ENCODE peak calls at places on chromosomes 7 and 10, in six cellular contexts. L is cardiac muscle cell, P is fibroblast of lung, N is IMR-90, U is mammary epithelial cell, Y is fibroblast of pulmonary artery. I is an unnamed sample.

GRCh38 chr7:26280723-26281122 is 10.9 kb upstream of the SNX10 start:
- DNase-seq in L (no peak), P (no peak), N (no peak), U (no peak), Y (no peak), I (no peak)

GRCh38 chr7:140044251-140044650 is 18.5 kb downstream of the PARP12 start:
- DNase-seq in L (no peak), P (no peak), N (no peak), U (no peak), Y (no peak), I (no peak)

GRCh38 chr7:130292682-130293257 is at the start of gene CPA4:
- DNase-seq in L (no peak), P (peak; percentile 100), N (peak; percentile 99), U (peak; percentile 98), Y (peak; percentile 86), I (peak; percentile 99)

GRCh38 chr10:56028299-56029132 is 332.5 kb downstream of the ZWINT start:
- DNase-seq in L (peak; percentile 53), P (no peak), N (no peak), U (no peak), Y (no peak), I (no peak)

GRCh38 chr10:78712147-78712546 is 356.6 kb upstream of the ZMIZ1 start:
- DNase-seq in L (peak; percentile 16), P (no peak), N (no peak), U (no peak), Y (no peak), I (no peak)

GRCh38 chr7:104960741-104961479 is 53.1 kb upstream of the KMT2E start:
- DNase-seq in L (no peak), P (no peak), N (no peak), U (peak; percentile 83), Y (peak; percentile 85), I (peak; percentile 85)

GRCh38 chr10:113600569-113600968 is 47.7 kb downstream of the HABP2 start:
- DNase-seq in L (no peak), P (no peak), N (no peak), U (no peak), Y (no peak), I (no peak)

GRCh38 chr7:40057292-40057691 is 77.1 kb downstream of the MPLKIP start:
- DNase-seq in L (peak; percentile 55), P (peak; percentile 17), N (peak; percentile 20), U (peak; percentile 11), Y (peak; percentile 51), I (peak; percentile 62)

GRCh38 chr10:56003555-56003954 is 357.5 kb downstream of the ZWINT start:
- DNase-seq in L (no peak), P (no peak), N (no peak), U (no peak), Y (no peak), I (no peak)

GRCh38 chr7:135729230-135729629 is 1.2 kb upstream of the SLC13A4 start:
- DNase-seq in L (no peak), P (no peak), N (no peak), U (no peak), Y (no peak), I (peak; percentile 56)

GRCh38 chr7:75572396-75572795 is 80.3 kb downstream of the SPDYE5 start:
- DNase-seq in L (no peak), P (no peak), N (no peak), U (no peak), Y (no peak), I (no peak)

GRCh38 chr10:121926669-121927360 is 1.0 kb downstream of the ATE1 start:
- DNase-seq in L (no peak), P (peak; percentile 18), N (no peak), U (no peak), Y (no peak), I (peak; percentile 29)

GRCh38 chr7:18846765-18847215 is 270.6 kb downstream of the TWIST1 start:
- DNase-seq in L (no peak), P (no peak), N (no peak), U (no peak), Y (no peak), I (peak; percentile 81)

GRCh38 chr10:79374312-79375191 is 27.3 kb downstream of the PPIF start:
- DNase-seq in L (peak; percentile 84), P (peak; percentile 67), N (peak; percentile 67), U (peak; percentile 56), Y (peak; percentile 76), I (peak; percentile 82)

GRCh38 chr7:151782598-151783448 is 94.1 kb downstream of the PRKAG2 start:
- DNase-seq in L (peak; percentile 85), P (peak; percentile 50), N (peak; percentile 34), U (peak; percentile 38), Y (peak; percentile 39), I (peak; percentile 37)

GRCh38 chr7:11082552-11083213 is 109.0 kb downstream of the PHF14 start:
- DNase-seq in L (peak; percentile 1), P (peak; percentile 10), N (peak; percentile 2), U (peak; percentile 8), Y (peak; percentile 21), I (peak; percentile 5)

GRCh38 chr7:117385340-117386124 is 41.8 kb downstream of the ASZ1 start:
- DNase-seq in L (peak; percentile 30), P (peak; percentile 48), N (peak; percentile 53), U (peak; percentile 19), Y (peak; percentile 51), I (peak; percentile 69)

GRCh38 chr10:133158437-133158755 is 1.6 kb upstream of the KNDC1 start:
- DNase-seq in L (no peak), P (no peak), N (no peak), U (no peak), Y (no peak), I (no peak)

GRCh38 chr10:133159611-133159949 is 439 bp upstream of the KNDC1 start:
- DNase-seq in L (no peak), P (no peak), N (no peak), U (no peak), Y (no peak), I (no peak)

GRCh38 chr10:133157662-133158436 is 2.2 kb upstream of the KNDC1 start:
- DNase-seq in L (no peak), P (no peak), N (no peak), U (no peak), Y (no peak), I (no peak)

GRCh38 chr10:133159950-133160812 is at the start of gene KNDC1:
- DNase-seq in L (peak; percentile 84), P (peak; percentile 23), N (peak; percentile 17), U (no peak), Y (peak; percentile 23), I (peak; percentile 9)

DNA sequence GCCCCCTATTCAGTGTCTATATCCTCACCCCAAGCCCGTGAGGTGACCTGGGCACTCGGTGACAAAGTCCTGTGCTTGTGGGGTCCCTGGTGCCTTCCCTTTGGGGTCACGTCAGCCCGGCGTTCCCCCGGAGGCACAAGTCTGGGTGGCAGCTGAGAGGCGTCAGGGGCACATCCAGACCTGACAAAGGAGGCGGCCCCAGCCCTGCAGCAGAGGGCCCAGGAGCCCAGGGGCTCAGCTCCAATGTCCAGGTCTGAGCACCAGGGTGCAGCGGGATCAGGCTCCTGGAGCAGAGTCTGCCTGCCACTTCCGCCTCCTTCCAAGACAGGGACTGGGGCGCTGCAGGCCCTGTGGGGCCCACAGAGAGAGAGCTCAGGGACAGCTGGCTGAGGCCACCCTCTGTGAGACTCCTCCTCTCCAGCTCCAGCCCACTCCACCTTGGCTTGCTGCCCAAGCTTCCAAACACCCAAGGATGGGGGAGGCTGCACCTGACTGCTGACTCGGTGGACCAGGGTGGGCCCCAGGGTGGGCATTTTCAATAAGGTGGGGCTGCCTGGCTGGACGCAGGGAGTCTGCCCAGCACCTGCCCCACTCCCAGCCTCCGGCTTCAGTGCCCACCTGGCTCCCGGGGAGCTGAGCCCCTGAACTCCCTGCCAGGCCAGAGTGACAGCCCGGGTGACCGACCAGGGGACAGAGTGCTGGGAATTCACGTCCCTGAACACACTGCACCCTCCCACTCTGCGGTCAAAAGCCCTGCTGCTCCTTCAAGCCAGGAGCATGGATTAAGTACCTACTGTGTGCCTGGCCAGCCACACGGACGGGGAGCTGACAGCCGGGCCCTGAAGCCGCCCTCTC is 1.0 kb upstream of the KNDC1 start:
- DNase-seq in L (peak; percentile 65), P (no peak), N (no peak), U (no peak), Y (no peak), I (no peak)
- H3K4me3 ChIP-seq in L (no peak overlapping the region), P (no peak overlapping the region), N (no peak overlapping the region), U (no peak overlapping the region), Y (no peak overlapping the region), I (no peak overlapping the region)

DNA sequence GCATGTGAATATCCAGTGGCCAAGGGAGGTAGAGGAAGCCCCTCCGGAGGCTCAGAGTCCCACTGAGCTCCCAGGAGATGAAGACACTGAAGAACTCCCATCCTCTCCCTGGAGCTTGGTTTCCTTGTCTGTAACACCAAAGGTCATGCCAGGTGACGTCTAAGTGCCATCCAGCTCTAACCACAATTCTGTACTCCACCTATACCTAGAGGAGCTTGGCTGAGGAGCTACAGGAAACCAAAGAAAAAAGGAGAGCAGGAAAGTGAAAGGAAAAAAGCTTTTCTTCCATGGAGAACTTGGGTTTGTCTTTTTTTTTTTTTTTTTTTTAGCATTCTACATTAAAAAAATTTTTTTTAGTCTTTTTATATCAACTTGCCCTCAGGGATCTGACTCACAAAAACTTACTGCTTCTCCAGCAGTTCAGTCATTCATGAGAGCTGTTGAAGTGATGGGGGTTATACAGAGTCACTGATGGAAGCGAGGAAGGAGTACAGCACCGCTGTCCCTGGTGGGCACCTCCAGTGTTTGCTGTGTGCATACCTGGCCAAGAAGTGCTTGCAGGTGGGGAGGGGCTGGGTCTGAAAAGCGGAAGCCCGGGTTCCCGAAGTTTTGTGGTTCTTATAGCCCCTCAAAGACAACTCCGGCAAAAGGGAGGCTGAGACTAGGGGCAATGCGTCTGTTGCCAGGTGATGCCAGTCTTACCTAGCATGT is 46.0 kb downstream of the MINDY4 start:
- DNase-seq in L (no peak), P (no peak), N (peak; percentile 54), U (peak; percentile 30), Y (no peak), I (peak; percentile 59)
- TF ChIP-seq CTCF in L (no peak), P (no peak), N (no peak), U (no peak), Y (no peak), I (no peak)

GRCh38 chr10:69685426-69685801 is 55.4 kb downstream of the FAM241B start:
- DNase-seq in L (no peak), P (peak; percentile 11), N (no peak), U (peak; percentile 57), Y (no peak), I (no peak)

GRCh38 chr10:69686866-69687265 is 56.8 kb downstream of the FAM241B start:
- DNase-seq in L (no peak), P (no peak), N (no peak), U (no peak), Y (no peak), I (no peak)

GRCh38 chr10:69684981-69685353 is 54.9 kb downstream of the FAM241B start:
- DNase-seq in L (no peak), P (no peak), N (no peak), U (no peak), Y (no peak), I (no peak)

GRCh38 chr10:69687396-69687795 is 57.3 kb downstream of the FAM241B start:
- DNase-seq in L (no peak), P (no peak), N (no peak), U (no peak), Y (no peak), I (no peak)

GRCh38 chr10:69685802-69686585 is 55.9 kb downstream of the FAM241B start:
- DNase-seq in L (peak; percentile 48), P (peak; percentile 49), N (peak; percentile 20), U (peak; percentile 58), Y (peak; percentile 30), I (no peak)
- H3K4me3 ChIP-seq in L (no peak overlapping the region), P (no peak overlapping the region), N (no peak overlapping the region), U (no peak overlapping the region), Y (no peak overlapping the region), I (no peak overlapping the region)

DNA sequence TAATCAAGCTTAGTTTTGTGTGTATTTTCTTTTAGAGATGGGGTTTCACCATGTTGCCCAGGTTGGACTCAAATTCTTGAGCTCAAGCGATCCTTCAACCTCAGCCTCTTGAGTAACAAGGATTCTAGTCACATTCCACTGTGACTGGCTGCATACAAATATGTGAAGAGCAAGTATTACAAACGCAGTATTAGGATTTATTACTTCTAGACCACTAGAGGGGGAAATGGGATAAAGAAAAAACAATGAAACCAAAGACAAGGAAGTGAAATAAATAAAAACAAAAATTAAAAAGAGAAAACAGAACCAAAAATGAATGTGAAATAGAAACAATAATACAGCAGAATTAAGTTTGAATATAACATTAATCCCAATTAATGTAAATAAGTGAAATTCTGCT is 308.7 kb downstream of the ANKRD30A start:
- DNase-seq in L (no peak), P (no peak), N (no peak), U (peak; percentile 34), Y (peak; percentile 3), I (peak; percentile 1)
- TF ChIP-seq CTCF in L (no peak), P (no peak), N (no peak), U (no peak), Y (peak; percentile 1), I (no peak)